ENCODE peak calls at places on chromosomes 2 and 18, in five cellular contexts. One of them, this sample, is unnamed.
A peak's percentile ranks its signal among the peaks of the same experiment; 100 is the strongest.

GRCh38 chr2:175097297-175097696 is 70.7 kb downstream of the ATF2 start:
- DNase-seq in effector memory CD4-positive, alpha-beta T cell: no peak
- DNase-seq in GM23248: peak; percentile 13
- DNase-seq in HepG2: no peak
- DNase-seq in endothelial cell of umbilical vein: no peak
- DNase-seq in this sample: no peak

GRCh38 chr18:44051088-44051487 is 629.6 kb upstream of the SETBP1 start:
- DNase-seq in effector memory CD4-positive, alpha-beta T cell: no peak
- DNase-seq in GM23248: no peak
- DNase-seq in HepG2: no peak
- DNase-seq in endothelial cell of umbilical vein: no peak
- DNase-seq in this sample: no peak

GRCh38 chr2:133477614-133477990 is 90.7 kb downstream of the NCKAP5 start:
- DNase-seq in effector memory CD4-positive, alpha-beta T cell: no peak
- DNase-seq in GM23248: peak; percentile 51
- DNase-seq in HepG2: no peak
- DNase-seq in endothelial cell of umbilical vein: no peak
- DNase-seq in this sample: no peak

GRCh38 chr2:173749315-173749714 is 215.9 kb downstream of the SP3 start:
- DNase-seq in effector memory CD4-positive, alpha-beta T cell: no peak
- DNase-seq in GM23248: peak; percentile 53
- DNase-seq in HepG2: peak; percentile 23
- DNase-seq in endothelial cell of umbilical vein: peak; percentile 8
- DNase-seq in this sample: no peak

GRCh38 chr2:222751821-222752719 is 80.6 kb downstream of the MOGAT1 start:
- DNase-seq in effector memory CD4-positive, alpha-beta T cell: no peak
- DNase-seq in GM23248: no peak
- DNase-seq in HepG2: no peak
- DNase-seq in endothelial cell of umbilical vein: no peak
- DNase-seq in this sample: no peak

GRCh38 chr2:69720404-69720803 is 21.5 kb upstream of the ANXA4 start:
- DNase-seq in effector memory CD4-positive, alpha-beta T cell: no peak
- DNase-seq in GM23248: peak; percentile 43
- DNase-seq in HepG2: no peak
- DNase-seq in endothelial cell of umbilical vein: peak; percentile 31
- DNase-seq in this sample: no peak

GRCh38 chr18:7325126-7325430 is 94.2 kb downstream of the LRRC30 start:
- DNase-seq in effector memory CD4-positive, alpha-beta T cell: no peak
- DNase-seq in GM23248: no peak
- DNase-seq in HepG2: no peak
- DNase-seq in endothelial cell of umbilical vein: peak; percentile 40
- DNase-seq in this sample: no peak

GRCh38 chr18:76627444-76627843 is 132.4 kb upstream of the ZNF516 start:
- DNase-seq in effector memory CD4-positive, alpha-beta T cell: no peak
- DNase-seq in GM23248: no peak
- DNase-seq in HepG2: no peak
- DNase-seq in endothelial cell of umbilical vein: no peak
- DNase-seq in this sample: no peak

GRCh38 chr2:212428685-212429480 is 109.7 kb downstream of the ERBB4 start:
- DNase-seq in effector memory CD4-positive, alpha-beta T cell: no peak
- DNase-seq in GM23248: no peak
- DNase-seq in HepG2: no peak
- DNase-seq in endothelial cell of umbilical vein: no peak
- DNase-seq in this sample: no peak

GRCh38 chr2:104901037-104901851 is 47.3 kb downstream of the POU3F3 start:
- DNase-seq in effector memory CD4-positive, alpha-beta T cell: no peak
- DNase-seq in GM23248: no peak
- DNase-seq in HepG2: no peak
- DNase-seq in endothelial cell of umbilical vein: no peak
- DNase-seq in this sample: no peak

GRCh38 chr2:177669625-177670330 is 277.2 kb downstream of the AGPS start:
- DNase-seq in effector memory CD4-positive, alpha-beta T cell: no peak
- DNase-seq in GM23248: no peak
- DNase-seq in HepG2: no peak
- DNase-seq in endothelial cell of umbilical vein: no peak
- DNase-seq in this sample: no peak

GRCh38 chr2:36486546-36487044 is 111.4 kb downstream of the FEZ2 start:
- DNase-seq in effector memory CD4-positive, alpha-beta T cell: no peak
- DNase-seq in GM23248: peak; percentile 80
- DNase-seq in HepG2: peak; percentile 79
- DNase-seq in endothelial cell of umbilical vein: peak; percentile 90
- DNase-seq in this sample: no peak

DNA sequence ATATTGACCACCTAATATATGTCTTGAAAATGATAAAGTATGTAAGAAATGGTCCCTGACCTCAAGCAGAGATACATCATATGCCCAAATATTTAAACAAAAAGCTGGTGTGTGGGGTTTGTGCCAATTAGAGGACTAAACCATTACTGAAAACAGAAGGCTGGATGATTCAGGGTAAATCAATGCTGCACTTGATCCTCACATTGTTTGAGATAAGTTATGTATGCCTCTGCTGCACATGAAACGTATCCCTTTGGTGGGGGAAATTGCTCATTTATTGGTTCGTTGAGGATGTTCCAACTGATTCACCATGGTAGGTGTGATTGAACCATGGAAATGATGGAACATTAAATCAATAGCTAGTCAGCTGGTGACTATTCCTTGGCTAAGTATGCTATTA is 24.7 kb upstream of the DARS1 start:
- DNase-seq in effector memory CD4-positive, alpha-beta T cell: no peak
- DNase-seq in GM23248: peak; percentile 60
- DNase-seq in HepG2: no peak
- DNase-seq in endothelial cell of umbilical vein: no peak
- DNase-seq in this sample: no peak
- H3K4me1 ChIP-seq in effector memory CD4-positive, alpha-beta T cell: peaks cover 4% of the 10 kb centered on the region
- H3K4me1 ChIP-seq in GM23248: peaks cover 14% of the 10 kb centered on the region
- H3K4me1 ChIP-seq in HepG2: peaks cover 18% of the 10 kb centered on the region
- H3K4me1 ChIP-seq in endothelial cell of umbilical vein: no peaks in the 10 kb centered on the region
- H3K4me1 ChIP-seq in this sample: peaks cover 20% of the 10 kb centered on the region

GRCh38 chr2:26784570-26785234 is 1.2 kb upstream of the CENPA start:
- DNase-seq in effector memory CD4-positive, alpha-beta T cell: no peak
- DNase-seq in GM23248: no peak
- DNase-seq in HepG2: no peak
- DNase-seq in endothelial cell of umbilical vein: no peak
- DNase-seq in this sample: no peak
- H3K4me3 ChIP-seq in effector memory CD4-positive, alpha-beta T cell: peak overlapping the region; percentile 50
- H3K4me3 ChIP-seq in GM23248: peak overlapping the region; percentile 77
- H3K4me3 ChIP-seq in HepG2: no peak overlapping the region
- H3K4me3 ChIP-seq in endothelial cell of umbilical vein: no peak overlapping the region
- H3K4me3 ChIP-seq in this sample: peak overlapping the region; percentile 78

DNA sequence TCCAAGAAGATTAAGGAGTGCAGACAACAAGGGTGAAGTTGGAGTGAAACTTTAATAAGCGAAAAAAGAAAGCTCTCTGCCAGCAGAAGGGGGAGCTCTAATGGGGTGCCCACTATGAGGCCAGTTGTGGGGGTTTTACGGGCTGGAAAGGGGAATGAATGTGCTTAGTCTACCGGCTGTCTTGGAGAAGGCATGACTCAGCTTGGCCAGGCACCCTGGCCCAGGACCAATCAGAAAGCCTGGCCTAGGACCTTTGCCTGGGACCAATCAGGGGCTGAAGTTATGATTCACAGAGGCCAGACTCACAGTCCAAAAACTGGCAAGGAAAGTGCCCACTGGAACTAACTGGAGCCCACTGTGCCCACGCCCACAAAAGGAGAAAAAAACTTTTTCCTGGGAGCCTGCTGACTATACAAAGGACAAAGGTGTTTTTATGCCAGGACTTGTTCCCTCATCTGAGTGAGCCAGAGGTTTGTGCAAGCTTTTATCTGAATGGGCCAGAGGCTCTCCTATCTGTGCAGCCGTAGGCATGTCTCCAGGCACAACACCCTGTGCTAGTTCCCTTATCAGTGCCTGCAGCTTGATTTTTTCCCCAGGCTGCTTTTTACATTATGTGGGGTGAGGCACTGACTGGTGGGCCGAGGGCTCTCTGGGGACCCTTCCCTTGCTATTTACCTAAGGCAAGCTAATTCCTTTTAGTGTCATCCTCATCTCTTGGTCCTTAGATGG is 18.6 kb downstream of the CMPK2 start:
- DNase-seq in effector memory CD4-positive, alpha-beta T cell: no peak
- DNase-seq in GM23248: no peak
- DNase-seq in HepG2: no peak
- DNase-seq in endothelial cell of umbilical vein: no peak
- DNase-seq in this sample: no peak
- H3K9me3 ChIP-seq in effector memory CD4-positive, alpha-beta T cell: peaks cover 44% of the 10 kb centered on the region
- H3K9me3 ChIP-seq in GM23248: no peaks in the 10 kb centered on the region
- H3K9me3 ChIP-seq in HepG2: peaks cover 69% of the 10 kb centered on the region
- H3K9me3 ChIP-seq in endothelial cell of umbilical vein: peaks cover 4% of the 10 kb centered on the region
- H3K9me3 ChIP-seq in this sample: peaks cover 20% of the 10 kb centered on the region

GRCh38 chr18:49028091-49028490 is 77.3 kb upstream of the SMAD7 start:
- DNase-seq in effector memory CD4-positive, alpha-beta T cell: no peak
- DNase-seq in GM23248: no peak
- DNase-seq in HepG2: no peak
- DNase-seq in endothelial cell of umbilical vein: no peak
- DNase-seq in this sample: no peak

GRCh38 chr18:49030692-49031443 is 80.1 kb upstream of the SMAD7 start:
- DNase-seq in effector memory CD4-positive, alpha-beta T cell: no peak
- DNase-seq in GM23248: peak; percentile 33
- DNase-seq in HepG2: no peak
- DNase-seq in endothelial cell of umbilical vein: no peak
- DNase-seq in this sample: no peak

GRCh38 chr18:49030138-49030537 is 79.4 kb upstream of the SMAD7 start:
- DNase-seq in effector memory CD4-positive, alpha-beta T cell: no peak
- DNase-seq in GM23248: peak; percentile 20
- DNase-seq in HepG2: no peak
- DNase-seq in endothelial cell of umbilical vein: no peak
- DNase-seq in this sample: peak; percentile 9

GRCh38 chr18:49029628-49030027 is 78.9 kb upstream of the SMAD7 start:
- DNase-seq in effector memory CD4-positive, alpha-beta T cell: no peak
- DNase-seq in GM23248: no peak
- DNase-seq in HepG2: no peak
- DNase-seq in endothelial cell of umbilical vein: no peak
- DNase-seq in this sample: no peak

DNA sequence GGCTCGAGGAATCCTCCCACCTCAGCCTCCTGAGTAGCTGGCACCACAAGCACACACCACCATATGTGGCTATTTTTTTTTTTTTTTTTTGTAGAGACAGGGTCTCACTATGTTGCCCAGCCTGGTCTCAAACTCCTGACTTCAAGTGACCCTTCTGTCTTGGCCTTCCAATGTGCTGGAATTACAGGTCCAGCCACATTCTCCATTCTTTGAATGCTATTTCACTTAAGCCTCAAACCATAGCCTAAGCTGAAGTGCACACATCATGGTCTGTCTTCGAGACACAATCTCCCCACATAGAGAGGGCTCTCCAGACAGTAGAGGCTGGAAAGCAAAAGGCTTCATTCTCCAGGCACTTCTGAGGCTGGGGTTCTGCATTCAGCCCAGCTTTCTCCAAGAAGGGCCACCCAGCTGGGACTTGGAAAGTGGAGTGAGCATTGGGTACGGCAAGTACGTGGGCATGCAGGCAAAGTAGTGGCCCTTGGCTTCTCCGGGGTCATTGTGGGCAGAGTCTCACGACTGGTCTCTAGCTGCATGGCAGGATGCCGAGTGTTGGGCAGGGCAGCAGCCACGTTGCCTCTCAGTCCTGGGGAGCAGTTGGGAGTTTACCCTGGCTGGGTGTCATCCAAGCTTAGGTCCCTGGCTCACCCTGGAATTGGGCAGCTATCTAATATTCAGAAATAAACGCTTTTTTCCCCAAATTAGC is 78.2 kb upstream of the SMAD7 start:
- DNase-seq in effector memory CD4-positive, alpha-beta T cell: no peak
- DNase-seq in GM23248: no peak
- DNase-seq in HepG2: no peak
- DNase-seq in endothelial cell of umbilical vein: no peak
- DNase-seq in this sample: no peak
- H3K4me1 ChIP-seq in effector memory CD4-positive, alpha-beta T cell: peaks cover 6% of the 10 kb centered on the region
- H3K4me1 ChIP-seq in GM23248: peaks cover 8% of the 10 kb centered on the region
- H3K4me1 ChIP-seq in HepG2: peaks cover 11% of the 10 kb centered on the region
- H3K4me1 ChIP-seq in endothelial cell of umbilical vein: no peaks in the 10 kb centered on the region
- H3K4me1 ChIP-seq in this sample: no peaks in the 10 kb centered on the region

GRCh38 chr2:127410871-127411396 is 7.3 kb upstream of the PROC start:
- DNase-seq in effector memory CD4-positive, alpha-beta T cell: no peak
- DNase-seq in GM23248: peak; percentile 83
- DNase-seq in HepG2: peak; percentile 92
- DNase-seq in endothelial cell of umbilical vein: peak; percentile 60
- DNase-seq in this sample: no peak
- H3K4me3 ChIP-seq in effector memory CD4-positive, alpha-beta T cell: no peak overlapping the region
- H3K4me3 ChIP-seq in GM23248: peak overlapping the region; percentile 60
- H3K4me3 ChIP-seq in HepG2: no peak overlapping the region
- H3K4me3 ChIP-seq in endothelial cell of umbilical vein: peak overlapping the region; percentile 15
- H3K4me3 ChIP-seq in this sample: no peak overlapping the region

GRCh38 chr2:238861766-238862315 is 14.0 kb downstream of the TWIST2 start:
- DNase-seq in effector memory CD4-positive, alpha-beta T cell: no peak
- DNase-seq in GM23248: peak; percentile 55
- DNase-seq in HepG2: no peak
- DNase-seq in endothelial cell of umbilical vein: no peak
- DNase-seq in this sample: no peak
- H3K9me3 ChIP-seq in effector memory CD4-positive, alpha-beta T cell: no peaks in the 10 kb centered on the region
- H3K9me3 ChIP-seq in GM23248: no peaks in the 10 kb centered on the region
- H3K9me3 ChIP-seq in HepG2: no peaks in the 10 kb centered on the region
- H3K9me3 ChIP-seq in endothelial cell of umbilical vein: no peaks in the 10 kb centered on the region
- H3K9me3 ChIP-seq in this sample: no peaks in the 10 kb centered on the region

GRCh38 chr18:24588440-24588839 is 128.0 kb downstream of the HRH4 start:
- DNase-seq in effector memory CD4-positive, alpha-beta T cell: no peak
- DNase-seq in GM23248: no peak
- DNase-seq in HepG2: no peak
- DNase-seq in endothelial cell of umbilical vein: no peak
- DNase-seq in this sample: no peak

GRCh38 chr18:24586662-24587360 is 126.4 kb downstream of the HRH4 start:
- DNase-seq in effector memory CD4-positive, alpha-beta T cell: no peak
- DNase-seq in GM23248: no peak
- DNase-seq in HepG2: no peak
- DNase-seq in endothelial cell of umbilical vein: no peak
- DNase-seq in this sample: no peak

GRCh38 chr18:24584777-24585176 is 124.3 kb downstream of the HRH4 start:
- DNase-seq in effector memory CD4-positive, alpha-beta T cell: no peak
- DNase-seq in GM23248: no peak
- DNase-seq in HepG2: no peak
- DNase-seq in endothelial cell of umbilical vein: no peak
- DNase-seq in this sample: no peak

GRCh38 chr18:24584205-24584604 is 123.8 kb downstream of the HRH4 start:
- DNase-seq in effector memory CD4-positive, alpha-beta T cell: no peak
- DNase-seq in GM23248: no peak
- DNase-seq in HepG2: no peak
- DNase-seq in endothelial cell of umbilical vein: no peak
- DNase-seq in this sample: no peak

DNA sequence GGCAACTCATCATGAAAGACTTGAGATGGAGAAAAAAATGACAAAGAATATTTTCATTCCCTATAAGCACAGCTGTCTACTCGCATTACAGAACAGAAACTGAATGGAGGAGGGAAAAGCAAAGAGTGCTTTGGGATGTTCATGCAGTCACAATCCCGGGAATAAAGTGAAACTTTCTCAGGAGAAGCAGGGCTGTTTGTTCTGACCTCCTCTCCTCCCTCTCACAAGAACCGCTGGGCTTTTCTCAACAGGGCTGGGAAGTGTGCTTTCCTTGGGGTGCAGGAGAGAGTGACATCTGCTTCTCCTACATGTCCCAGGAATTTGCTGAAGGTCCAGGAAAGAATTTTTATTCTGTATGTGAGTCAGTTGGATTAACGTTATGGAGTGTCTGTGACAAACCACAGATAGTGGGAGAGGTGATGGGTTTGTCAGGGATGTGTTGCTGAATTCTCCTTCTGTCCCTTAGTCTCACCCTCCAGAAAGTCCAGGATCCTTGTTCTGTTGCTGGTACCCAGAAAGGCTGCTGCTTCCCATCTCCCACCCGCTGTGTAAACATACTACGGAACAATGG is 125.6 kb downstream of the HRH4 start:
- DNase-seq in effector memory CD4-positive, alpha-beta T cell: no peak
- DNase-seq in GM23248: no peak
- DNase-seq in HepG2: no peak
- DNase-seq in endothelial cell of umbilical vein: no peak
- DNase-seq in this sample: no peak
- H3K4me1 ChIP-seq in effector memory CD4-positive, alpha-beta T cell: no peaks in the 10 kb centered on the region
- H3K4me1 ChIP-seq in GM23248: no peaks in the 10 kb centered on the region
- H3K4me1 ChIP-seq in HepG2: no peaks in the 10 kb centered on the region
- H3K4me1 ChIP-seq in endothelial cell of umbilical vein: no peaks in the 10 kb centered on the region
- H3K4me1 ChIP-seq in this sample: no peaks in the 10 kb centered on the region

This sample was measured in naive thymus-derived CD4-positive, alpha-beta T cell.